ENCODE peak calls at places on chromosomes 11 and 22, in four cellular contexts. One of them, this sample, is unnamed.

GRCh38 chr11:61294717-61295595 is at the start of gene VWCE:
- DNase-seq in A549: peak
- DNase-seq in GM12878: no peak
- DNase-seq in HepG2: peak
- DNase-seq in this sample: no peak

GRCh38 chr11:65559951-65560537 is 1.9 kb upstream of the LTBP3 start:
- DNase-seq in A549: peak
- DNase-seq in GM12878: no peak
- DNase-seq in HepG2: peak
- DNase-seq in this sample: no peak

GRCh38 chr11:2382927-2383822 is 6.1 kb downstream of the CD81 start:
- DNase-seq in A549: no peak
- DNase-seq in GM12878: no peak
- DNase-seq in HepG2: no peak
- DNase-seq in this sample: no peak

GRCh38 chr11:120327311-120327710 is 2.2 kb downstream of the TLCD5 start:
- DNase-seq in A549: no peak
- DNase-seq in GM12878: no peak
- DNase-seq in HepG2: no peak
- DNase-seq in this sample: no peak

GRCh38 chr22:38012604-38013072 is 28.3 kb upstream of the SOX10 start:
- DNase-seq in A549: no peak
- DNase-seq in GM12878: no peak
- DNase-seq in HepG2: peak
- DNase-seq in this sample: peak

GRCh38 chr11:541433-541885 is 4.1 kb downstream of the LRRC56 start:
- DNase-seq in A549: no peak
- DNase-seq in GM12878: no peak
- DNase-seq in HepG2: no peak
- DNase-seq in this sample: no peak

GRCh38 chr22:23058481-23059336 is 11.6 kb upstream of the GNAZ start:
- DNase-seq in A549: no peak
- DNase-seq in GM12878: no peak
- DNase-seq in HepG2: no peak
- DNase-seq in this sample: no peak

GRCh38 chr22:38218661-38219331 is 17.0 kb downstream of the MAFF start:
- DNase-seq in A549: peak
- DNase-seq in GM12878: no peak
- DNase-seq in HepG2: peak
- DNase-seq in this sample: no peak

GRCh38 chr11:126890561-126890960 is 110.0 kb downstream of the KIRREL3 start:
- DNase-seq in A549: no peak
- DNase-seq in GM12878: no peak
- DNase-seq in HepG2: no peak
- DNase-seq in this sample: no peak

GRCh38 chr11:67400251-67400941 is 1.3 kb downstream of the PPP1CA start:
- DNase-seq in A549: no peak
- DNase-seq in GM12878: no peak
- DNase-seq in HepG2: no peak
- DNase-seq in this sample: no peak

GRCh38 chr11:64836448-64837072 is 7.9 kb downstream of the CDC42BPG start:
- DNase-seq in A549: no peak
- DNase-seq in GM12878: no peak
- DNase-seq in HepG2: no peak
- DNase-seq in this sample: no peak

GRCh38 chr11:83042966-83043711 is 28.6 kb downstream of the RAB30 start:
- DNase-seq in A549: peak
- DNase-seq in GM12878: no peak
- DNase-seq in HepG2: no peak
- DNase-seq in this sample: no peak

GRCh38 chr22:33659423-33659822 is 260.9 kb downstream of the LARGE1 start:
- DNase-seq in A549: no peak
- DNase-seq in GM12878: no peak
- DNase-seq in HepG2: no peak
- DNase-seq in this sample: no peak

GRCh38 chr22:38071421-38072321 is 12.3 kb downstream of the SLC16A8 start:
- DNase-seq in A549: peak
- DNase-seq in GM12878: no peak
- DNase-seq in HepG2: no peak
- DNase-seq in this sample: no peak

GRCh38 chr22:50085211-50085999 is at the start of gene MLC1:
- DNase-seq in A549: no peak
- DNase-seq in GM12878: no peak
- DNase-seq in HepG2: no peak
- DNase-seq in this sample: no peak

GRCh38 chr11:45182902-45183301 is 36.5 kb downstream of the PRDM11 start:
- DNase-seq in A549: peak
- DNase-seq in GM12878: no peak
- DNase-seq in HepG2: no peak
- DNase-seq in this sample: peak

GRCh38 chr11:20913113-20913512 is 243.7 kb downstream of the NELL1 start:
- DNase-seq in A549: no peak
- DNase-seq in GM12878: no peak
- DNase-seq in HepG2: no peak
- DNase-seq in this sample: no peak

GRCh38 chr22:50269573-50270301 is 443 bp downstream of the MAPK11 start:
- DNase-seq in A549: no peak
- DNase-seq in GM12878: no peak
- DNase-seq in HepG2: no peak
- DNase-seq in this sample: peak

GRCh38 chr22:39947488-39948216 is 12.5 kb upstream of the TMA7B start:
- DNase-seq in A549: no peak
- DNase-seq in GM12878: no peak
- DNase-seq in HepG2: no peak
- DNase-seq in this sample: no peak

GRCh38 chr11:64802370-64803162 is 448 bp downstream of the MAP4K2 start:
- DNase-seq in A549: no peak
- DNase-seq in GM12878: no peak
- DNase-seq in HepG2: no peak
- DNase-seq in this sample: no peak

GRCh38 chr11:125429174-125429707 is 66.8 kb downstream of the FEZ1 start:
- DNase-seq in A549: peak
- DNase-seq in GM12878: no peak
- DNase-seq in HepG2: peak
- DNase-seq in this sample: peak

GRCh38 chr11:3626250-3626960 is 15.4 kb downstream of the ART5 start:
- DNase-seq in A549: no peak
- DNase-seq in GM12878: no peak
- DNase-seq in HepG2: no peak
- DNase-seq in this sample: no peak

GRCh38 chr11:45366196-45366595 is 80.1 kb upstream of the SYT13 start:
- DNase-seq in A549: no peak
- DNase-seq in GM12878: no peak
- DNase-seq in HepG2: no peak
- DNase-seq in this sample: no peak

GRCh38 chr22:22037229-22037628 is 54.6 kb upstream of the TOP3B start:
- DNase-seq in A549: no peak
- DNase-seq in GM12878: no peak
- DNase-seq in HepG2: no peak
- DNase-seq in this sample: no peak

GRCh38 chr11:2862950-2863618 is 22.5 kb downstream of the CDKN1C start:
- DNase-seq in A549: no peak
- DNase-seq in GM12878: no peak
- DNase-seq in HepG2: no peak
- DNase-seq in this sample: no peak

GRCh38 chr22:36362819-36363377 is 24.9 kb downstream of the MYH9 start:
- DNase-seq in A549: no peak
- DNase-seq in GM12878: no peak
- DNase-seq in HepG2: no peak
- DNase-seq in this sample: no peak

GRCh38 chr22:45055936-45056335 is 46.1 kb upstream of the PHF21B start:
- DNase-seq in A549: no peak
- DNase-seq in GM12878: no peak
- DNase-seq in HepG2: no peak
- DNase-seq in this sample: no peak

GRCh38 chr11:106625566-106625965 is 392.7 kb downstream of the GUCY1A2 start:
- DNase-seq in A549: no peak
- DNase-seq in GM12878: no peak
- DNase-seq in HepG2: no peak
- DNase-seq in this sample: no peak

GRCh38 chr11:122646549-122647340 is 8.8 kb upstream of the UBASH3B start:
- DNase-seq in A549: no peak
- DNase-seq in GM12878: no peak
- DNase-seq in HepG2: no peak
- DNase-seq in this sample: no peak

GRCh38 chr11:112605093-112605666 is 344.5 kb upstream of the PLET1 start:
- DNase-seq in A549: no peak
- DNase-seq in GM12878: no peak
- DNase-seq in HepG2: no peak
- DNase-seq in this sample: no peak

GRCh38 chr11:14411818-14412217 is 52.8 kb upstream of the RRAS2 start:
- DNase-seq in A549: no peak
- DNase-seq in GM12878: no peak
- DNase-seq in HepG2: no peak
- DNase-seq in this sample: no peak

GRCh38 chr11:130218501-130218900 is 58.9 kb downstream of the ST14 start:
- DNase-seq in A549: no peak
- DNase-seq in GM12878: no peak
- DNase-seq in HepG2: no peak
- DNase-seq in this sample: no peak

GRCh38 chr11:16603245-16603644 is 135.2 kb upstream of the C11orf58 start:
- DNase-seq in A549: no peak
- DNase-seq in GM12878: no peak
- DNase-seq in HepG2: no peak
- DNase-seq in this sample: peak

GRCh38 chr11:124748100-124748418 is 4.0 kb downstream of the VSIG2 start:
- DNase-seq in A549: no peak
- DNase-seq in GM12878: no peak
- DNase-seq in HepG2: no peak
- DNase-seq in this sample: no peak

GRCh38 chr11:45736424-45736823 is 68.5 kb upstream of the SLC35C1 start:
- DNase-seq in A549: peak
- DNase-seq in GM12878: no peak
- DNase-seq in HepG2: peak
- DNase-seq in this sample: no peak

GRCh38 chr22:37802310-37803194 is 5.2 kb upstream of the GCAT start:
- DNase-seq in A549: peak
- DNase-seq in GM12878: no peak
- DNase-seq in HepG2: peak
- DNase-seq in this sample: peak

GRCh38 chr11:102276302-102277182 is 40.7 kb upstream of the BIRC3 start:
- DNase-seq in A549: no peak
- DNase-seq in GM12878: no peak
- DNase-seq in HepG2: no peak
- DNase-seq in this sample: no peak

GRCh38 chr11:46112961-46113617 is 8.2 kb downstream of the PHF21A start:
- DNase-seq in A549: peak
- DNase-seq in GM12878: no peak
- DNase-seq in HepG2: peak
- DNase-seq in this sample: peak

GRCh38 chr22:30821381-30821780 is 126.7 kb downstream of the OSBP2 start:
- DNase-seq in A549: no peak
- DNase-seq in GM12878: no peak
- DNase-seq in HepG2: no peak
- DNase-seq in this sample: no peak
- TF ChIP-seq POLR2AphosphoS2 in A549: no peak
- TF ChIP-seq POLR2AphosphoS2 in GM12878: no peak
- TF ChIP-seq POLR2AphosphoS2 in HepG2: no peak
- TF ChIP-seq POLR2AphosphoS2 in this sample: no peak

DNA sequence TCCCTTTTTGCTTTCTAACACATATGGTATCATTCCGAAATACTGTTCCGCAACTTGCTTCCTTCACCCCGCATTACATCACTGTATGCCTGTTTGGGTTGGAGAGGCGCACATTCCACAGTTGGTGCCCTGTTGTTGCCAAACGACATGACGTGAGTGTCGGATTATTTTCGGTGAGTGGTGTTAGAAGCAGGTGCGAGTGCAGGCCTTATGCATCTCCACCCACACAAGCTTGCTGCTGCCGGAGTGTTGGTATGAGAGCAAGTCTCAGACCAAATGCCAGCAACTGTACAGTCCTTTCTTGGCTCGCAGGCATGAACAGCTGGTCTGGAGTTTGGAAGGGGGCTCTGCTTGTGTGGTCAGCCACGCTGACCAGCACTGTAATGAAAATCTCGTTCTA is 48.9 kb upstream of the OR9Q1 start:
- DNase-seq in A549: no peak
- DNase-seq in GM12878: no peak
- DNase-seq in HepG2: no peak
- DNase-seq in this sample: no peak
- TF ChIP-seq POLR2AphosphoS2 in A549: no peak
- TF ChIP-seq POLR2AphosphoS2 in GM12878: no peak
- TF ChIP-seq POLR2AphosphoS2 in HepG2: no peak
- TF ChIP-seq POLR2AphosphoS2 in this sample: no peak

GRCh38 chr11:8066911-8067455 is 14.0 kb upstream of the TUB start:
- DNase-seq in A549: no peak
- DNase-seq in GM12878: no peak
- DNase-seq in HepG2: no peak
- DNase-seq in this sample: no peak
- TF ChIP-seq POLR2AphosphoS2 in A549: no peak
- TF ChIP-seq POLR2AphosphoS2 in GM12878: no peak
- TF ChIP-seq POLR2AphosphoS2 in HepG2: no peak
- TF ChIP-seq POLR2AphosphoS2 in this sample: no peak

GRCh38 chr11:34585870-34586654 is 34.8 kb upstream of the EHF start:
- DNase-seq in A549: peak
- DNase-seq in GM12878: peak
- DNase-seq in HepG2: peak
- DNase-seq in this sample: peak
- TF ChIP-seq POLR2AphosphoS2 in A549: no peak
- TF ChIP-seq POLR2AphosphoS2 in GM12878: no peak
- TF ChIP-seq POLR2AphosphoS2 in HepG2: no peak
- TF ChIP-seq POLR2AphosphoS2 in this sample: no peak

GRCh38 chr11:105206633-105207032 is 67.1 kb upstream of the CARD18 start:
- DNase-seq in A549: peak
- DNase-seq in GM12878: no peak
- DNase-seq in HepG2: peak
- DNase-seq in this sample: no peak

GRCh38 chr11:105215528-105215927 is 76.0 kb upstream of the CARD18 start:
- DNase-seq in A549: no peak
- DNase-seq in GM12878: no peak
- DNase-seq in HepG2: no peak
- DNase-seq in this sample: no peak

GRCh38 chr11:105208038-105208437 is 68.5 kb upstream of the CARD18 start:
- DNase-seq in A549: no peak
- DNase-seq in GM12878: no peak
- DNase-seq in HepG2: no peak
- DNase-seq in this sample: no peak

DNA sequence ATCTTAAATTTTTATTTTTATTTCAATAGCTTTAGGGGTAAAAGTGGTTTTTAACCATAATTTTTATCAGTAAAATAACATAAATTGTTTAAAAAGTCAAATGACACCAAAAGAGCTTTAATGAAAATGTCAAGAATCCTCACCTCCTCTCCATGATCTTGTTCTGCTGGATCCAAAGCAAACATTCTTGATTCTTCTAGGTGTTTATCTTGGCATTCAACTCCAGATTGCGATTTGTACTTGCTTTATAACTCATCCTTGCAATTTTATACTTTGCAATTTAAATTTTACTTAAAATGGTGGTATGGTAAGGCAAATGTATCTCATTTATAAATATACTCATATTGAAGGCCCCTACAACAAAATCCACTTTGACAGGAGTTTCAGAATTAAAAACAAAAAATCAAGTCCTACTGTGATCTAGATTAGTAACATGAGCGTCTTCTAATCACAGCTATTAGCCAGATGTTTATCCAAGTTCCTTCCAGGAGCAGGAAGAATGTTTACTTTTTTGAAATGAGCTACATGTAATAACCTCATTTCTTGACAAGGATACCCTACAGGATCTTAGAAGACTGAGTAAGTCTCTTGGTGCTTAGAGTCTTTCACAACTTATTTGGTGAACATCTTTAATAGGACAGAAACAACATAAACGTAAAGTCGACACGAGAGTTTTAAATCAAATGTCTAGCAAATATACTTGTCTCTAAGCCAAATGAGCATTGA is 72.4 kb upstream of the CARD18 start:
- DNase-seq in A549: no peak
- DNase-seq in GM12878: no peak
- DNase-seq in HepG2: no peak
- DNase-seq in this sample: no peak
- TF ChIP-seq POLR2AphosphoS2 in A549: no peak
- TF ChIP-seq POLR2AphosphoS2 in GM12878: no peak
- TF ChIP-seq POLR2AphosphoS2 in HepG2: no peak
- TF ChIP-seq POLR2AphosphoS2 in this sample: no peak

This sample was measured in K562.